ENCODE peak calls at places on chromosome 5, in eight cellular contexts. N is fibroblast of lung, W is sciatic nerve, T is A549, U is lung, D is A172, Y is neural progenitor cell, V is frontal cortex. B is an unnamed sample.

GRCh38 chr5:173644700-173645436 is 28.4 kb upstream of the BOD1 start:
- DNase-seq in N (no peak), W (no peak), T (no peak), U (no peak), D (no peak), Y (no peak), V (no peak), B (no peak)

GRCh38 chr5:151741678-151742423 is 16.6 kb downstream of the ATOX1 start:
- DNase-seq in N (peak; percentile 33), W (no peak), T (no peak), U (no peak), D (peak; percentile 98), Y (no peak), V (no peak), B (peak; percentile 64)

GRCh38 chr5:125215593-125215992 is 469.2 kb upstream of the ZNF608 start:
- DNase-seq in N (no peak), W (no peak), T (no peak), U (no peak), D (no peak), Y (no peak), V (no peak), B (no peak)

GRCh38 chr5:171155621-171156020 is 153.4 kb upstream of the TLX3 start:
- DNase-seq in N (peak; percentile 33), W (no peak), T (no peak), U (no peak), D (no peak), Y (no peak), V (no peak), B (peak; percentile 34)

GRCh38 chr5:98365126-98365525 is 408.3 kb upstream of the RGMB start:
- DNase-seq in N (peak; percentile 2), W (no peak), T (no peak), U (no peak), D (no peak), Y (no peak), V (no peak), B (no peak)

GRCh38 chr5:150410524-150411244 is 2.0 kb downstream of the CD74 start:
- DNase-seq in N (peak; percentile 76), W (peak; percentile 78), T (peak; percentile 76), U (peak; percentile 78), D (peak; percentile 84), Y (peak; percentile 87), V (peak; percentile 59), B (peak; percentile 57)

GRCh38 chr5:150486402-150487198 is 21.3 kb upstream of the NDST1 start:
- DNase-seq in N (peak; percentile 60), W (peak; percentile 86), T (peak; percentile 70), U (peak; percentile 65), D (peak; percentile 74), Y (peak; percentile 90), V (peak; percentile 80), B (peak; percentile 32)

GRCh38 chr5:68478306-68479091 is 262.9 kb downstream of the PIK3R1 start:
- DNase-seq in N (no peak), W (no peak), T (no peak), U (no peak), D (no peak), Y (no peak), V (no peak), B (no peak)

GRCh38 chr5:132064738-132065331 is 4.4 kb downstream of the IL3 start:
- DNase-seq in N (peak; percentile 74), W (peak; percentile 83), T (peak; percentile 84), U (peak; percentile 82), D (peak; percentile 79), Y (peak; percentile 81), V (peak; percentile 50), B (peak; percentile 67)

GRCh38 chr5:53200309-53200708 is 90.8 kb upstream of the MOCS2 start:
- DNase-seq in N (no peak), W (no peak), T (no peak), U (no peak), D (no peak), Y (no peak), V (no peak), B (no peak)

GRCh38 chr5:1293416-1293996 is 1.4 kb downstream of the TERT start:
- DNase-seq in N (no peak), W (no peak), T (no peak), U (no peak), D (no peak), Y (no peak), V (no peak), B (no peak)

GRCh38 chr5:172429201-172429940 is 25.0 kb downstream of the SH3PXD2B start:
- DNase-seq in N (peak; percentile 92), W (peak; percentile 75), T (no peak), U (peak; percentile 58), D (no peak), Y (no peak), V (no peak), B (no peak)

GRCh38 chr5:120304653-120305052 is 159.4 kb upstream of the PRR16 start:
- DNase-seq in N (peak; percentile 55), W (no peak), T (no peak), U (no peak), D (peak; percentile 77), Y (no peak), V (no peak), B (no peak)

GRCh38 chr5:40991168-40991980 is 79.8 kb downstream of the MROH2B start:
- DNase-seq in N (peak; percentile 99), W (peak; percentile 78), T (no peak), U (peak; percentile 68), D (no peak), Y (no peak), V (peak; percentile 7), B (peak; percentile 33)

GRCh38 chr5:86666981-86667380 is 49.2 kb downstream of the COX7C start:
- DNase-seq in N (no peak), W (no peak), T (no peak), U (no peak), D (no peak), Y (no peak), V (no peak), B (no peak)

GRCh38 chr5:134406390-134406789 is 5.3 kb downstream of the CDKN2AIPNL start:
- DNase-seq in N (no peak), W (no peak), T (no peak), U (no peak), D (no peak), Y (no peak), V (no peak), B (no peak)

GRCh38 chr5:60473654-60474053 is 226.3 kb downstream of the DEPDC1B start:
- DNase-seq in N (no peak), W (no peak), T (no peak), U (no peak), D (no peak), Y (no peak), V (no peak), B (no peak)

GRCh38 chr5:14745753-14746152 is 81.2 kb downstream of the OTULIN start:
- DNase-seq in N (no peak), W (no peak), T (no peak), U (no peak), D (no peak), Y (no peak), V (no peak), B (no peak)

GRCh38 chr5:90939208-90939607 is 380.6 kb downstream of the ADGRV1 start:
- DNase-seq in N (no peak), W (no peak), T (no peak), U (no peak), D (no peak), Y (no peak), V (no peak), B (peak; percentile 36)

GRCh38 chr5:177528631-177529030 is 11.9 kb upstream of the DDX41 start:
- DNase-seq in N (no peak), W (peak; percentile 22), T (no peak), U (no peak), D (no peak), Y (no peak), V (no peak), B (no peak)

GRCh38 chr5:135434591-135435466 is 12.3 kb downstream of the DCANP1 start:
- DNase-seq in N (no peak), W (no peak), T (no peak), U (no peak), D (no peak), Y (no peak), V (no peak), B (no peak)

GRCh38 chr5:60944904-60945759 is at the start of the genes ERCC8 and NDUFAF2:
- DNase-seq in N (peak; percentile 91), W (peak; percentile 94), T (peak; percentile 97), U (peak; percentile 93), D (peak; percentile 93), Y (peak; percentile 96), V (peak; percentile 85), B (peak; percentile 96)

GRCh38 chr5:73119492-73120157 is 750 bp upstream of the TMEM171 start:
- DNase-seq in N (no peak), W (no peak), T (no peak), U (no peak), D (no peak), Y (peak; percentile 38), V (no peak), B (peak; percentile 67)

GRCh38 chr5:172110921-172111873 is 76.8 kb downstream of the STK10 start:
- DNase-seq in N (peak; percentile 56), W (no peak), T (no peak), U (peak; percentile 46), D (peak; percentile 55), Y (peak; percentile 28), V (no peak), B (no peak)

GRCh38 chr5:2163457-2163856 is 280.7 kb upstream of the IRX4 start:
- DNase-seq in N (no peak), W (no peak), T (no peak), U (no peak), D (no peak), Y (no peak), V (no peak), B (no peak)

GRCh38 chr5:143635146-143635752 is 176.7 kb upstream of the HMHB1 start:
- DNase-seq in N (peak; percentile 60), W (no peak), T (peak; percentile 41), U (peak; percentile 41), D (peak; percentile 23), Y (no peak), V (no peak), B (peak; percentile 27)

GRCh38 chr5:98483301-98483700 is 290.2 kb upstream of the RGMB start:
- DNase-seq in N (peak; percentile 11), W (no peak), T (no peak), U (no peak), D (no peak), Y (no peak), V (no peak), B (no peak)